ENCODE peak calls at places on chromosomes 2 and 18, in four cellular contexts. One of them, this sample, is unnamed.

GRCh38 chr2:231132126-231132525 is 7.3 kb upstream of the HTR2B start:
- DNase-seq in neural progenitor cell: no peak
- DNase-seq in OCI-LY7: no peak
- DNase-seq in GM23338: peak
- DNase-seq in this sample: no peak

GRCh38 chr18:34467059-34467458 is 242.3 kb upstream of the NOL4 start:
- DNase-seq in GM23338: no peak
- DNase-seq in OCI-LY7: no peak
- DNase-seq in neural progenitor cell: no peak
- DNase-seq in this sample: no peak

GRCh38 chr2:9800975-9801723 is 42.1 kb upstream of the TAF1B start:
- DNase-seq in GM23338: no peak
- DNase-seq in OCI-LY7: no peak
- DNase-seq in neural progenitor cell: no peak
- DNase-seq in this sample: peak

GRCh38 chr2:10141736-10142639 is 19.4 kb downstream of the RRM2 start:
- DNase-seq in GM23338: peak
- DNase-seq in neural progenitor cell: peak
- DNase-seq in OCI-LY7: peak
- DNase-seq in this sample: no peak

GRCh38 chr2:177165731-177166711 is 46.6 kb upstream of the HNRNPA3 start:
- DNase-seq in neural progenitor cell: no peak
- DNase-seq in OCI-LY7: peak
- DNase-seq in GM23338: no peak
- DNase-seq in this sample: no peak

GRCh38 chr2:169221745-169222369 is 140.5 kb downstream of the LRP2 start:
- DNase-seq in GM23338: peak
- DNase-seq in neural progenitor cell: no peak
- DNase-seq in OCI-LY7: no peak
- DNase-seq in this sample: no peak

GRCh38 chr2:181554511-181554910 is 97.3 kb downstream of the ITGA4 start:
- DNase-seq in neural progenitor cell: no peak
- DNase-seq in OCI-LY7: no peak
- DNase-seq in GM23338: peak
- DNase-seq in this sample: no peak

GRCh38 chr2:96116424-96116878 is at the start of gene ADRA2B:
- DNase-seq in OCI-LY7: peak
- DNase-seq in neural progenitor cell: peak
- DNase-seq in GM23338: peak
- DNase-seq in this sample: peak

GRCh38 chr2:98909381-98910211 is 26.4 kb downstream of the CRACDL start:
- DNase-seq in neural progenitor cell: peak
- DNase-seq in OCI-LY7: peak
- DNase-seq in GM23338: peak
- DNase-seq in this sample: no peak

GRCh38 chr2:1824202-1824905 is 80.0 kb upstream of the PXDN start:
- DNase-seq in OCI-LY7: no peak
- DNase-seq in neural progenitor cell: no peak
- DNase-seq in GM23338: no peak
- DNase-seq in this sample: no peak

GRCh38 chr2:113407446-113408099 is 29.9 kb upstream of the ZNG1B start:
- DNase-seq in OCI-LY7: peak
- DNase-seq in neural progenitor cell: no peak
- DNase-seq in GM23338: peak
- DNase-seq in this sample: no peak

GRCh38 chr2:62287895-62288589 is 92.1 kb downstream of the B3GNT2 start:
- DNase-seq in neural progenitor cell: no peak
- DNase-seq in GM23338: no peak
- DNase-seq in OCI-LY7: no peak
- DNase-seq in this sample: peak

GRCh38 chr2:236772220-236772837 is 202.7 kb downstream of the ACKR3 start:
- DNase-seq in neural progenitor cell: no peak
- DNase-seq in OCI-LY7: no peak
- DNase-seq in GM23338: no peak
- DNase-seq in this sample: no peak

GRCh38 chr2:98729652-98730051 is 1.3 kb downstream of the MGAT4A start:
- DNase-seq in GM23338: no peak
- DNase-seq in neural progenitor cell: no peak
- DNase-seq in OCI-LY7: no peak
- DNase-seq in this sample: no peak

GRCh38 chr18:58581265-58581664 is 47.6 kb downstream of the ALPK2 start:
- DNase-seq in neural progenitor cell: no peak
- DNase-seq in GM23338: peak
- DNase-seq in OCI-LY7: no peak
- DNase-seq in this sample: no peak
- H3K27ac ChIP-seq in neural progenitor cell: no peak
- H3K27ac ChIP-seq in GM23338: peak
- H3K27ac ChIP-seq in OCI-LY7: no peak
- H3K27ac ChIP-seq in this sample: no peak

DNA sequence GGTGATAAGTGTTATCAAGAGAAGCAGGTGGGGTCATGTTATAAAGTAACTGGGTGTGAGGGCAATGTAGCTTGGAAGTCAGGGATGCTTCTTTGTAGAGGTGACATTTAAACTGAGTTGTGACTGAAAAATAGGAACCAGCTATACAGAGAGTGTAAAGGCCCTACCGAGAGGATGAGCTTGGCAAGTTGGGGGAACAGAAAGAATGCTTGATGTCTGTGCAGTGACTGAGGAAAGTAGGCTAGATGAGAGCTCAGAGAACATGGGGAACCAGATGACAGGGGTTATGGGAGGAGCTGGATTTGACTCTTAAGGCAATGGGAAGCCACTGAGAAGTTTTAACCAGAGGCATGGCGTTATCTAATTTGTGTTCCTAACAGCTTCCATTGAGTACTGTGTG is 115.3 kb downstream of the DOCK10 start:
- DNase-seq in GM23338: no peak
- DNase-seq in neural progenitor cell: no peak
- DNase-seq in OCI-LY7: no peak
- DNase-seq in this sample: no peak
- H3K4me3 ChIP-seq in GM23338: no peak
- H3K4me3 ChIP-seq in neural progenitor cell: no peak
- H3K4me3 ChIP-seq in OCI-LY7: no peak
- H3K4me3 ChIP-seq in this sample: no peak

DNA sequence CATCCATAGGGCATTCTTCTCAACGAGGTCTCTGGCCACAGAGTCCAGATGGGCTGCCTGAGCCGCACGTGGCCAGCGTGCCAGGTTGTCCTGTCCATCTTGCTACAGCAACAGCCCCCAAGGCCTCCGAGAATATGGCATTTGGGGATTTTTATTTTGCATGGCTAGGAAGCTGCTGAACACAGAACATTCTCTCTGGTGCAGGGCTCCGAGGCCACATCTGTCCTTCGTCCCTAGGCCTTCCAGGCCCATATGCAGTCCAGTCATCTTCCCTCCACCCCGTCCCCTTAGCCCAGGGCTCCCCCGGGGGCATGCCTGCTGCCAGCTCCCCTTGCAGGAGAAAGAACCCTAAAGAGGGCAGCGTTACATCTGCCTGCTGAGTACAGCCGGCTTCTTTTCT is 2.3 kb downstream of the HDAC4 start:
- DNase-seq in OCI-LY7: no peak
- DNase-seq in GM23338: no peak
- DNase-seq in neural progenitor cell: peak
- DNase-seq in this sample: no peak
- H3K27ac ChIP-seq in OCI-LY7: no peak
- H3K27ac ChIP-seq in GM23338: peak
- H3K27ac ChIP-seq in neural progenitor cell: no peak
- H3K27ac ChIP-seq in this sample: peak

GRCh38 chr2:64865073-64865830 is 123.9 kb upstream of the SLC1A4 start:
- DNase-seq in OCI-LY7: peak
- DNase-seq in neural progenitor cell: peak
- DNase-seq in GM23338: peak
- DNase-seq in this sample: peak
- H3K4me3 ChIP-seq in OCI-LY7: peak
- H3K4me3 ChIP-seq in neural progenitor cell: peak
- H3K4me3 ChIP-seq in GM23338: peak
- H3K4me3 ChIP-seq in this sample: peak

DNA sequence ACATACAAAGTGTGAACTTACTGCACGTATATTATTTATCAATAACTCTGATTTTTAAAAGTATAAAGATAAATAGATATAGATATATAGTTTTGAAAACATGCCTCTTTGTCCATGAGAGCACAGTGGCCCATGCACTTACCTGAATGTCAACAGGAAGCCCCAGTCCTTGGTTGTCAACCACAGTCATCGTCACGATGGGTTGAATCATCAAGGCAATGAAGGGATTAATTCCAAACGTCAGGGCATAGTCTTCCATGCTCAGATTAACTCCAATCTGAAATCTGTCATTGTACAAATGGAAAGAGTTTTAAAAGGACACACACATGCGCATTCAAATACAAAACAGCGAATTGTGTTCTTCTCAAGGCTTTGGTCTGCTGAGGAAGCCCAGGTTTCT is 15.5 kb downstream of the SCYGR4 start:
- DNase-seq in GM23338: no peak
- DNase-seq in OCI-LY7: no peak
- DNase-seq in neural progenitor cell: no peak
- DNase-seq in this sample: no peak
- H3K27ac ChIP-seq in GM23338: no peak
- H3K27ac ChIP-seq in OCI-LY7: no peak
- H3K27ac ChIP-seq in neural progenitor cell: no peak
- H3K27ac ChIP-seq in this sample: no peak

DNA sequence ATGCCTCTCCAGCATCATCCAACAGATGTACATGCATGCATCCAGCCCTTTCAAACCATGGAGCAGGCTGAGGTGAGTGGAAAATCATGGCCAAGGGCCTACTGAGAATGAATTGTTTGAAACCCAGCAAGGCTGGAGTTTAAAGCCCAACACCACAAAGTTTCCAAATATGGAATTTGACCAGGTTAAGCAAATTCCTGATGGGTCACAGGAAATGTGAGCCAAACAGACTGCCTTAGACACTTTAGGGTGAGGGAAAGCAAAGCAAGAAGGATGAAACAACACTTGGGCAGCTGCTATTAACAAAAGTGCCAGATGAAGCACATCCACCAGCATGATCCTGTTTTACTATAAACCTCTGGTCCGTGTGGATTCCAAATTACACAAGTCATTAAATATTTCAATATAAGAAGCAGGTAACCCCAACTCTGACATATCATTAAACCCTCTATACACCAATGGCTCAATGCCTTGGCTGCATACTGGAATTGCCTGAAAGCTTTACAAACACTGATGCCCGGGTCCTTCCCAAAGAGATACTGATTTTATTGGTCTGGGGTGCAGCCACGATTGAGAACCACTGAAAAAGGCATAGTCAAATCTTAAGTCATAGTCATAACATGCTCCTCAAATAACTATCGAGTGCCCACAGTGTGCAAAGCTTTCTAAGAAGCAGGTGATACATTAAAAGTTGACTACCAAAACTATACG is 9.1 kb downstream of the KLF7 start:
- DNase-seq in GM23338: no peak
- DNase-seq in neural progenitor cell: no peak
- DNase-seq in OCI-LY7: no peak
- DNase-seq in this sample: no peak
- H3K4me3 ChIP-seq in GM23338: no peak
- H3K4me3 ChIP-seq in neural progenitor cell: no peak
- H3K4me3 ChIP-seq in OCI-LY7: no peak
- H3K4me3 ChIP-seq in this sample: no peak

DNA sequence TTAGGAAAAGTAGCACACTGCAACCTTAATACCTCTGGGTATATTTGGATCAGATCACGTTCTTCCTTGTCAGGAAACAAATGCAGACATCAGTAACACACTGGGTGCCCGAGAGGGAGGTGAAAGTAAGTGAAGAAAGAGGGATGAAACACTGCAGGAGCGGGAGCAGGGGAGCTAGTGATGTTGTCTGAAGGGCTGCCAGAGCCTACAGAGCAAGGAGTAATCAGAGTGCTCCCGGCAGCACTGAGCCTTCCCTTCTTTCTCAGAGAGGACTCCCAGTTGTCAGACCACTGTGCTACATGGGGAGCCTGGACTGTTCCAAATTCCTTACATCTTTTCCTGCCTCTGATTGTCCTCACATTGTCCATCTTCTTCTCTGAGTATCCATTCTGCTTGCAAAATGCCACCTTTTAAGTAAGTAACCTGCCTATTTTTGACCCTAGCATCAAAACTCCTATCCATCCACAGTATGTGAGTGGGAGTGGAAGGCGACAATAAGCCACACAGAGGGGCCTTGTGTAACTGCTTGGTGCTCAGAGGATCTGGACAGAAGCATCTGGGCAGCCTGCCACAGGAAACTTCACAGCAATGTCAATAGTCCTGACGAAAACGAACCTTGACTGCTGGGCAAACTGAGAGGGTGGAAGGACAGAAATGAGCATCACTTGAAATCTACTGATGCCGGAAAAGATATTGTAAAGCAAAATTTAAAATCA is 10.8 kb upstream of the NAB1 start:
- DNase-seq in OCI-LY7: no peak
- DNase-seq in GM23338: no peak
- DNase-seq in neural progenitor cell: no peak
- DNase-seq in this sample: peak
- H3K27ac ChIP-seq in OCI-LY7: no peak
- H3K27ac ChIP-seq in GM23338: no peak
- H3K27ac ChIP-seq in neural progenitor cell: no peak
- H3K27ac ChIP-seq in this sample: peak

GRCh38 chr2:153875801-153876466 is 4.2 kb downstream of the GALNT13 start:
- DNase-seq in OCI-LY7: no peak
- DNase-seq in neural progenitor cell: no peak
- DNase-seq in GM23338: no peak
- DNase-seq in this sample: no peak

GRCh38 chr2:153870308-153870707 is 1.4 kb upstream of the GALNT13 start:
- DNase-seq in OCI-LY7: no peak
- DNase-seq in GM23338: peak
- DNase-seq in neural progenitor cell: peak
- DNase-seq in this sample: no peak

GRCh38 chr2:153871231-153872221 is at the start of gene GALNT13:
- DNase-seq in OCI-LY7: no peak
- DNase-seq in neural progenitor cell: peak
- DNase-seq in GM23338: peak
- DNase-seq in this sample: peak

GRCh38 chr2:153872311-153873061 is 764 bp downstream of the GALNT13 start:
- DNase-seq in GM23338: peak
- DNase-seq in OCI-LY7: no peak
- DNase-seq in neural progenitor cell: peak
- DNase-seq in this sample: no peak

GRCh38 chr2:153873062-153874048 is 1.6 kb downstream of the GALNT13 start:
- DNase-seq in OCI-LY7: no peak
- DNase-seq in neural progenitor cell: peak
- DNase-seq in GM23338: peak
- DNase-seq in this sample: no peak
- H3K4me3 ChIP-seq in OCI-LY7: no peak
- H3K4me3 ChIP-seq in neural progenitor cell: peak
- H3K4me3 ChIP-seq in GM23338: peak
- H3K4me3 ChIP-seq in this sample: peak

This sample was measured in left ventricle myocardium inferior.